ENCODE peak calls at places on chromosomes 12 and 14, in nine cellular contexts. R is sciatic nerve; X is ACHN; O is AG20443; Q is substantia nigra; L is activated naive CD4-positive, alpha-beta T cell treated with Interleukin-2 at 50 U/mL for 16 hours; T is T47D; I is neuronal stem cell; V is ELR. N is an unnamed sample.
A peak's percentile ranks its signal among the peaks of the same experiment; 100 is the strongest.

GRCh38 chr12:68447807-68448138 is 115.6 kb upstream of the MDM1 start:
- DNase-seq in R (no peak), X (no peak), O (no peak), Q (no peak), L (no peak), T (no peak), I (no peak), V (no peak), N (no peak)

GRCh38 chr14:101828038-101828437 is 66.5 kb downstream of the PPP2R5C start:
- DNase-seq in R (no peak), X (no peak), O (no peak), Q (no peak), L (no peak), T (no peak), I (no peak), V (no peak), N (no peak)

GRCh38 chr14:104282332-104283196 is 144.2 kb downstream of the KIF26A start:
- DNase-seq in R (peak; percentile 50), X (no peak), O (no peak), Q (no peak), L (no peak), T (no peak), I (no peak), V (no peak), N (no peak)

GRCh38 chr12:45415393-45415817 is 199.5 kb downstream of the ANO6 start:
- DNase-seq in R (no peak), X (peak; percentile 100), O (peak; percentile 93), Q (no peak), L (peak; percentile 25), T (peak; percentile 45), I (no peak), V (peak; percentile 100), N (peak; percentile 66)

GRCh38 chr12:131830335-131831020 is 2.3 kb downstream of the MMP17 start:
- DNase-seq in R (peak; percentile 90), X (peak; percentile 92), O (peak; percentile 93), Q (peak; percentile 43), L (peak; percentile 25), T (peak; percentile 96), I (peak; percentile 68), V (peak; percentile 92), N (peak; percentile 24)

GRCh38 chr14:23640524-23641141 is 4.5 kb downstream of the DHRS2 start:
- DNase-seq in R (peak; percentile 87), X (no peak), O (peak; percentile 72), Q (no peak), L (no peak), T (no peak), I (no peak), V (peak; percentile 13), N (no peak)

GRCh38 chr14:58353516-58354299 is 42.0 kb upstream of the TOMM20L start:
- DNase-seq in R (no peak), X (peak; percentile 36), O (no peak), Q (no peak), L (no peak), T (peak; percentile 47), I (no peak), V (no peak), N (no peak)

GRCh38 chr12:47725893-47726292 is 603 bp upstream of the ENDOU start:
- DNase-seq in R (no peak), X (no peak), O (peak; percentile 88), Q (no peak), L (no peak), T (no peak), I (no peak), V (peak; percentile 90), N (peak; percentile 77)

GRCh38 chr12:91948504-91948903 is 197.1 kb downstream of the BTG1 start:
- DNase-seq in R (no peak), X (no peak), O (no peak), Q (no peak), L (no peak), T (no peak), I (no peak), V (no peak), N (no peak)

GRCh38 chr12:12278899-12279298 is 12.1 kb upstream of the LRP6 start:
- DNase-seq in R (no peak), X (no peak), O (peak; percentile 39), Q (no peak), L (no peak), T (no peak), I (no peak), V (peak; percentile 35), N (no peak)

GRCh38 chr14:104076743-104077142 is 8.8 kb upstream of the ASPG start:
- DNase-seq in R (no peak), X (no peak), O (no peak), Q (no peak), L (no peak), T (no peak), I (no peak), V (no peak), N (no peak)

GRCh38 chr14:67562025-67562775 is 29.1 kb downstream of the PLEKHH1 start:
- DNase-seq in R (peak; percentile 30), X (no peak), O (no peak), Q (no peak), L (no peak), T (no peak), I (no peak), V (no peak), N (no peak)

GRCh38 chr12:2733493-2734252 is 61.1 kb upstream of the FKBP4 start:
- DNase-seq in R (no peak), X (no peak), O (no peak), Q (no peak), L (no peak), T (no peak), I (no peak), V (peak; percentile 15), N (no peak)

GRCh38 chr12:109608270-109608669 is 34.7 kb downstream of the MVK start:
- DNase-seq in R (no peak), X (no peak), O (no peak), Q (no peak), L (no peak), T (no peak), I (no peak), V (no peak), N (no peak)

GRCh38 chr12:124259168-124260066 is 35.5 kb upstream of the RFLNA start:
- DNase-seq in R (no peak), X (no peak), O (no peak), Q (no peak), L (no peak), T (no peak), I (no peak), V (peak; percentile 6), N (no peak)

GRCh38 chr12:131493068-131493826 is 217.6 kb upstream of the SFSWAP start:
- DNase-seq in R (no peak), X (no peak), O (no peak), Q (no peak), L (no peak), T (no peak), I (no peak), V (no peak), N (no peak)

GRCh38 chr12:94792690-94793089 is 142.3 kb upstream of the TMCC3 start:
- DNase-seq in R (no peak), X (no peak), O (no peak), Q (no peak), L (no peak), T (no peak), I (no peak), V (no peak), N (no peak)

GRCh38 chr14:57261604-57262003 is 7.1 kb downstream of the EXOC5 start:
- DNase-seq in R (no peak), X (no peak), O (no peak), Q (no peak), L (no peak), T (no peak), I (no peak), V (no peak), N (no peak)

GRCh38 chr14:94467728-94468520 is 8.1 kb downstream of the SERPINA9 start:
- DNase-seq in R (no peak), X (no peak), O (no peak), Q (no peak), L (no peak), T (no peak), I (no peak), V (no peak), N (no peak)

GRCh38 chr12:11759894-11760293 is 110.4 kb downstream of the ETV6 start:
- DNase-seq in R (no peak), X (no peak), O (no peak), Q (no peak), L (no peak), T (no peak), I (no peak), V (no peak), N (no peak)